ENCODE peak calls at places on chromosomes 1 and 21, in five cellular contexts. Z is SK-N-SH, W is GM12878, S is HepG2, E is K562. M is an unnamed sample.

GRCh38 chr1:172647110-172647564 is 11.8 kb upstream of the FASLG start:
- DNase-seq in Z (no peak), W (no peak), S (no peak), E (no peak), M (no peak)

GRCh38 chr1:33004628-33005027 is 32.1 kb downstream of the AK2 start:
- DNase-seq in Z (no peak), W (no peak), S (no peak), E (no peak), M (no peak)

GRCh38 chr1:15714438-15715136 is 21.5 kb upstream of the SLC25A34 start:
- DNase-seq in Z (no peak), W (no peak), S (no peak), E (no peak), M (no peak)

GRCh38 chr1:18452550-18452949 is 28.2 kb upstream of the KLHDC7A start:
- DNase-seq in Z (peak), W (peak), S (peak), E (peak), M (peak)

GRCh38 chr1:7136166-7136953 is 351.1 kb downstream of the CAMTA1 start:
- DNase-seq in Z (no peak), W (no peak), S (no peak), E (no peak), M (no peak)

GRCh38 chr1:207414606-207415108 is 39.5 kb upstream of the CR2 start:
- DNase-seq in Z (no peak), W (peak), S (no peak), E (no peak), M (no peak)

GRCh38 chr1:229191066-229191674 is 79.7 kb upstream of the RAB4A start:
- DNase-seq in Z (no peak), W (no peak), S (no peak), E (no peak), M (no peak)

GRCh38 chr1:201737350-201738060 is 91.5 kb upstream of the IPO9 start:
- DNase-seq in Z (no peak), W (no peak), S (no peak), E (no peak), M (no peak)

GRCh38 chr1:61453111-61453961 is 271.6 kb downstream of the TM2D1 start:
- DNase-seq in Z (peak), W (peak), S (peak), E (peak), M (peak)

GRCh38 chr1:166464333-166464732 is 297.5 kb upstream of the FAM78B start:
- DNase-seq in Z (no peak), W (no peak), S (no peak), E (no peak), M (no peak)

GRCh38 chr1:72435025-72435424 is 152.7 kb upstream of the NEGR1 start:
- DNase-seq in Z (no peak), W (no peak), S (no peak), E (no peak), M (no peak)

GRCh38 chr1:203537806-203538464 is 44.0 kb downstream of the OPTC start:
- DNase-seq in Z (no peak), W (no peak), S (peak), E (no peak), M (no peak)

GRCh38 chr1:226738421-226738994 is 574 bp downstream of the ITPKB start:
- DNase-seq in Z (peak), W (no peak), S (no peak), E (no peak), M (no peak)

GRCh38 chr1:23039308-23039826 is 20.1 kb downstream of the KDM1A start:
- DNase-seq in Z (no peak), W (no peak), S (no peak), E (no peak), M (no peak)

GRCh38 chr1:97668945-97669344 is 251.9 kb downstream of the DPYD start:
- DNase-seq in Z (peak), W (no peak), S (no peak), E (no peak), M (peak)

GRCh38 chr1:196148367-196148970 is 459.8 kb downstream of the KCNT2 start:
- DNase-seq in Z (peak), W (no peak), S (peak), E (no peak), M (peak)

GRCh38 chr21:36027352-36027751 is 33.0 kb downstream of the SETD4 start:
- DNase-seq in Z (no peak), W (no peak), S (no peak), E (no peak), M (no peak)

GRCh38 chr1:58082596-58082995 is 463.9 kb downstream of the OMA1 start:
- DNase-seq in Z (no peak), W (no peak), S (no peak), E (no peak), M (no peak)

GRCh38 chr1:239879321-239880170 is 212.1 kb upstream of the FMN2 start:
- DNase-seq in Z (peak), W (no peak), S (no peak), E (no peak), M (no peak)

GRCh38 chr1:76074321-76075187 is at the start of gene ST6GALNAC3:
- DNase-seq in Z (peak), W (no peak), S (peak), E (peak), M (no peak)

GRCh38 chr1:114152211-114153050 is 1.2 kb downstream of the SYT6 start:
- DNase-seq in Z (peak), W (no peak), S (no peak), E (no peak), M (no peak)

GRCh38 chr1:43274125-43274803 is 4.5 kb downstream of the TMEM125 start:
- DNase-seq in Z (no peak), W (no peak), S (no peak), E (no peak), M (no peak)

GRCh38 chr1:19007491-19008441 is 51.3 kb upstream of the IFFO2 start:
- DNase-seq in Z (peak), W (no peak), S (peak), E (no peak), M (no peak)

GRCh38 chr1:7586031-7586941 is 184.8 kb upstream of the VAMP3 start:
- DNase-seq in Z (peak), W (no peak), S (no peak), E (no peak), M (no peak)

GRCh38 chr1:247113094-247113497 is 8.9 kb upstream of the ZNF669 start:
- DNase-seq in Z (peak), W (no peak), S (peak), E (no peak), M (no peak)

GRCh38 chr1:202107321-202107761 is 15.4 kb upstream of the GPR37L1 start:
- DNase-seq in Z (no peak), W (no peak), S (no peak), E (no peak), M (no peak)

GRCh38 chr21:27532081-27532480 is 565.2 kb upstream of the ADAMTS5 start:
- DNase-seq in Z (no peak), W (no peak), S (peak), E (no peak), M (no peak)

GRCh38 chr1:42266253-42267135 is 68.5 kb downstream of the FOXJ3 start:
- DNase-seq in Z (no peak), W (no peak), S (no peak), E (no peak), M (no peak)

GRCh38 chr1:153771241-153771640 is 4.0 kb upstream of the SLC27A3 start:
- DNase-seq in Z (no peak), W (no peak), S (no peak), E (no peak), M (no peak)

GRCh38 chr1:153770812-153771211 is 4.4 kb upstream of the SLC27A3 start:
- DNase-seq in Z (no peak), W (no peak), S (no peak), E (no peak), M (no peak)

GRCh38 chr1:153774036-153774435 is 1.2 kb upstream of the SLC27A3 start:
- DNase-seq in Z (no peak), W (no peak), S (no peak), E (no peak), M (no peak)

GRCh38 chr1:153773004-153773921 is 1.9 kb upstream of the SLC27A3 start:
- DNase-seq in Z (no peak), W (no peak), S (no peak), E (no peak), M (no peak)

GRCh38 chr1:153771841-153772593 is 3.2 kb upstream of the SLC27A3 start:
- DNase-seq in Z (peak), W (no peak), S (no peak), E (peak), M (no peak)
- TF ChIP-seq ZBTB33 in Z (no peak), W (no peak), S (no peak), E (peak), M (no peak)

DNA sequence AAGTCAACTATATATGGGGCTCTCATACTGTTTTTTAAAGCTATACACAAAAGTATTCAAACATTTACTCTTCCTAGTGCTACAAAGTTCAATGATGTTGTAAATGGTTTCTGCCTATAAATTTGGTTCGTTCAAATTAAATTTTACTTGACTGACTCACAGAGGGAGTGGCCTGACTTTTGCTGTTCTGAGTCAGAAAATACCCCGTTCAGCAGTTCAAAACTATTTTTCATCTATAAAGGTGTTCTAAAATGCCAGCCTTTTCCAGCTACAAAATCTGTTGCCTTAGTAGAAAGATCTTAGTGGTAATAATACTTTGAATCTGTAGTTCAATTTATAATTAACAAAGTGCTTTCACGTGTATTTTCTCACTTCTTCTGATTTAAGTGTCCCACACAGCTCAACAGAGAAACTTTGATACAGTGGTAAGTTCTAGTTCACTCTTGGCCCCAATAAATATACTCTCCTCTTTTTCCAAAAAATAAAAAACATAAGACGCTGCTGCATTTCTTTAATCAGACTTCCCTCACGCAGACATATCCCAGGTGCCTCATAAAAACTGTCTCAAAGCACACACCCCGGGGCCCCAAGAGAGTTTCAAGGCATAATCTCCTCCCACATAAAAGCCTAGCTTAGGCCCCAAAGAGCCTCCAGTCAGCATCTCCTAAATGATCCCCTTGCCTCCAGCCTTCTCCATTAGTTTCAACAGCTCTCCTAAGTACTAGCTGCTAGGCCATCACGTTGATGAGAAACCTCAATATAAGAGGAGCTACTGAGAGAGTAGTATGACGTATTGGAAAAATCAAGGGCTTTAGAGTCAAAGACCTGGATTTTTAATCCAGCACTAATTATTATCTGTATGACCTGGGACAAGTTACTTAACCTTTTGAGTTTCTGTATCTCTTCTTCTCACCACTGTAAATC is 3.2 kb downstream of the PTP4A2 start:
- DNase-seq in Z (no peak), W (no peak), S (no peak), E (no peak), M (no peak)
- TF ChIP-seq ZBTB33 in Z (no peak), W (no peak), S (no peak), E (no peak), M (no peak)

DNA sequence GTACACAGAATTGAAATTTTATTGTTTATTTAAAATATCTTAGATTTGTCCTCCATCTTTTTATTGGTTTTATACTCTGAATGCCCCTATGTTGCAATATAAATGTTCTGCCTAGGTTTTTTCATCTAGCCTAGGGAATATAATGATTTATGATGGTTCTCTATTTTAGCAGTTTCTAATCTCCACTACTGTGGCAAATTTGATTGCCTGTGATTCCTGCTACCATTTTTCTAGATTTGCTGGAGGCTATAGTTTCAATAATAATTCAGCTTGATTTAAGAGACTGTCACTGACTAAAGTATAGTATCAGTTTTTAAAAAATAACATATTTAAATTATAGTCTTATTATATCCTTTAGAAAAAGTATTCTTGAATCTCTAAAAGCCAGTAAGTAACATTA is 90.5 kb downstream of the USP25 start:
- DNase-seq in Z (peak), W (no peak), S (no peak), E (no peak), M (no peak)
- TF ChIP-seq ZBTB33 in Z (no peak), W (no peak), S (no peak), E (no peak), M (no peak)

GRCh38 chr1:12577020-12577419 is 41.0 kb downstream of the DHRS3 start:
- DNase-seq in Z (no peak), W (no peak), S (no peak), E (no peak), M (no peak)
- TF ChIP-seq ZBTB33 in Z (no peak), W (no peak), S (no peak), E (peak), M (no peak)

M was measured in HCT116.